ENCODE peak calls at places on chromosomes 6 and 20, in four cellular contexts. L is HepG2, H is SK-N-SH, K is K562. E is an unnamed sample.

GRCh38 chr6:127832381-127832780 is 68.5 kb downstream of the THEMIS start:
- DNase-seq in H (no peak), K (no peak), L (no peak), E (no peak)

GRCh38 chr6:131136021-131136847 is 967 bp downstream of the AKAP7 start:
- DNase-seq in L (peak; percentile 73), H (no peak), K (no peak), E (no peak)

GRCh38 chr6:6620752-6621151 is 32.2 kb downstream of the LY86 start:
- DNase-seq in H (no peak), K (no peak), L (no peak), E (no peak)

GRCh38 chr6:51814418-51814817 is 273.0 kb downstream of the PKHD1 start:
- DNase-seq in K (no peak), H (no peak), L (no peak), E (no peak)

GRCh38 chr20:33250666-33251065 is 14.9 kb downstream of the BPIFA1 start:
- DNase-seq in H (no peak), L (no peak), K (no peak), E (no peak)

GRCh38 chr6:100633096-100633766 is 168.5 kb upstream of the SIM1 start:
- DNase-seq in K (no peak), L (peak; percentile 79), H (no peak), E (no peak)

GRCh38 chr20:32585011-32585518 is at the start of gene NOL4L:
- DNase-seq in L (no peak), H (peak; percentile 81), K (peak; percentile 83), E (peak; percentile 51)

GRCh38 chr6:84623956-84624680 is 140.3 kb downstream of the TBX18 start:
- DNase-seq in H (no peak), K (no peak), L (no peak), E (no peak)

GRCh38 chr6:152746172-152746553 is 4.4 kb upstream of the VIP start:
- DNase-seq in L (peak; percentile 69), H (no peak), K (no peak), E (no peak)

GRCh38 chr6:39453236-39453635 is 130.7 kb upstream of the KCNK16 start:
- DNase-seq in K (no peak), L (no peak), H (no peak), E (no peak)

GRCh38 chr6:127971945-127972391 is 71.1 kb upstream of the THEMIS start:
- DNase-seq in K (no peak), L (peak; percentile 6), H (no peak), E (no peak)

GRCh38 chr6:135226537-135226936 is 45.4 kb downstream of the MYB start:
- DNase-seq in H (no peak), K (no peak), L (no peak), E (no peak)

GRCh38 chr6:99013145-99013544 is 65.4 kb upstream of the FBXL4 start:
- DNase-seq in H (no peak), L (no peak), K (no peak), E (no peak)

GRCh38 chr20:25540273-25540672 is 45.1 kb downstream of the NINL start:
- DNase-seq in K (no peak), L (no peak), H (no peak), E (no peak)

GRCh38 chr6:19333936-19334335 is 503.2 kb upstream of the ID4 start:
- DNase-seq in L (no peak), K (no peak), H (no peak), E (no peak)

GRCh38 chr6:140602843-140603242 is 1228.4 kb upstream of the CITED2 start:
- DNase-seq in H (no peak), L (no peak), K (no peak), E (no peak)

GRCh38 chr6:12182676-12183075 is 107.5 kb upstream of the EDN1 start:
- DNase-seq in H (no peak), L (no peak), K (no peak), E (no peak)

GRCh38 chr20:7673841-7674240 is 266.4 kb downstream of the HAO1 start:
- DNase-seq in K (no peak), L (no peak), H (no peak), E (no peak)

GRCh38 chr6:43763133-43763797 is 6.7 kb upstream of the VEGFA start:
- DNase-seq in H (no peak), K (no peak), L (no peak), E (no peak)

GRCh38 chr20:10798811-10799210 is 125.0 kb upstream of the JAG1 start:
- DNase-seq in H (no peak), K (no peak), L (no peak), E (no peak)
- TF ChIP-seq GABPA in H (no peak), K (no peak), L (no peak), E (no peak)

DNA sequence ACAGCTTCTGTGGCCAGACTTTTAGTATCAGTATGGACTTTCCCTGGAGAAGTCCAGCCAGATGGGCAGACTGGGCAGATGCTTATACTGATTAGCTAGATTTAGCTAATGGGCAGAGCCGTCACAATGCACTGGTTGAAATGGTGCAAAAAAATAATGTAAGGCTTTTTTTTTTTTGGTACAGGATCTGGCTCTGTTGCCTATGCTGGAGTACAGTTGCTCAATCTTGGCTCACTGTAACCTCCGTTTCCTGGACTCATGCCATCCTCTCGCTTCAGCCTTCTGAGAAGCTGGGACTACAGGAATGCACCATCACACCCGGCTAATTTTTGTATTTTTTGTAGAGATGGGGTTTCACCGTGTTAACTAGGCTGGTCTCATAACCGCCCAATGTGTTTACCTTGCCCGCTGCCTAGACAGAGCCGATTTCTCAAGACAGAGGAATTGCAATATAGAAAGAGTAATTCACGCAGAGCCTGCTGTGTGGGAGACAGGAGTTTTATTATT is 16.4 kb upstream of the KIFC1 start:
- DNase-seq in L (no peak), K (no peak), H (peak; percentile 63), E (peak; percentile 54)
- H3K27ac ChIP-seq in L (no peak overlapping the region), K (peak overlapping the region; percentile 72), H (no peak overlapping the region), E (no peak overlapping the region)

DNA sequence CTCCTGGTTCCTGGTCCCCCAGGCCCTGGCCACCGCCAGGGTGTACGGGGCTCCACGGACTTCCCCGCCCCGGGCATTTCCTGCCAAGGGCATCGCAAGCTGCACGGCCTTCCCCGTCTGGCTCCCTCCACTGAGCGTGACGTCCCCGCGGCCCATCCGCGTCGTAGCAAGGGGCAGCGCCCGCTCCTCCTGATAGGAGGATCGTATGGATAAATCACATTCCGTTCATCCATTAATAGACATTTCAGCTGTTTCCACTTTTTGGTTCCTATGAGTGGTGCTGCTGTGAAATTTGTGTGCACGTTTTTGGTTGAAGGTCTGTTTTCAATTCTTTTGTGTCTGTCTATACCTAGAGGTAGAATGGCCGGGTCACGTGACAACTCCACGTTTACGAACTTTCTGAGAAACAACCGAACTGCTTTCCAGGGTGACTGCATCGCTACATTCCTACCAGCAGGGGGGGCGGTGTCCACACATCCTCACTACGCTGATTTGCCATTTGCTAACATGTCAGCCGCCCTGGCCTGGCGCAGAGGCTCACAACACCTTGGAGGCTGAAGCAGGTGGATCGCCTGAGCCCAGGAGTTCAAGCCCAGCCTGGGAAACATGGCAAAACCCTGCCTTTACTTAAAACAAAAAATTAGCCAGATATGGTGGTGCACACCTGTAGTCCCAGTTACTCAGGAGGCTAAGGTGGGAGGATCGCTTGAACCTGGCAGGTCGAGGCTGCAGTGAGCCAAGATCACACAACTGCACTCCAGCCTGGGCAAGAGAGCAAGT is 37.7 kb downstream of the KCNQ2 start:
- DNase-seq in L (peak; percentile 79), H (peak; percentile 89), K (peak; percentile 83), E (peak; percentile 63)
- H3K4me3 ChIP-seq in L (no peak overlapping the region), H (peak overlapping the region; percentile 42), K (no peak overlapping the region), E (no peak overlapping the region)

GRCh38 chr6:56732517-56732916 is 89.8 kb upstream of the DST start:
- DNase-seq in H (no peak), K (no peak), L (no peak), E (no peak)

GRCh38 chr6:56734334-56734733 is 91.6 kb upstream of the DST start:
- DNase-seq in K (no peak), H (no peak), L (no peak), E (peak; percentile 13)

GRCh38 chr6:56733298-56733697 is 90.6 kb upstream of the DST start:
- DNase-seq in L (no peak), H (no peak), K (no peak), E (no peak)

GRCh38 chr6:56729719-56730118 is 87.0 kb upstream of the DST start:
- DNase-seq in L (no peak), H (no peak), K (no peak), E (no peak)

DNA sequence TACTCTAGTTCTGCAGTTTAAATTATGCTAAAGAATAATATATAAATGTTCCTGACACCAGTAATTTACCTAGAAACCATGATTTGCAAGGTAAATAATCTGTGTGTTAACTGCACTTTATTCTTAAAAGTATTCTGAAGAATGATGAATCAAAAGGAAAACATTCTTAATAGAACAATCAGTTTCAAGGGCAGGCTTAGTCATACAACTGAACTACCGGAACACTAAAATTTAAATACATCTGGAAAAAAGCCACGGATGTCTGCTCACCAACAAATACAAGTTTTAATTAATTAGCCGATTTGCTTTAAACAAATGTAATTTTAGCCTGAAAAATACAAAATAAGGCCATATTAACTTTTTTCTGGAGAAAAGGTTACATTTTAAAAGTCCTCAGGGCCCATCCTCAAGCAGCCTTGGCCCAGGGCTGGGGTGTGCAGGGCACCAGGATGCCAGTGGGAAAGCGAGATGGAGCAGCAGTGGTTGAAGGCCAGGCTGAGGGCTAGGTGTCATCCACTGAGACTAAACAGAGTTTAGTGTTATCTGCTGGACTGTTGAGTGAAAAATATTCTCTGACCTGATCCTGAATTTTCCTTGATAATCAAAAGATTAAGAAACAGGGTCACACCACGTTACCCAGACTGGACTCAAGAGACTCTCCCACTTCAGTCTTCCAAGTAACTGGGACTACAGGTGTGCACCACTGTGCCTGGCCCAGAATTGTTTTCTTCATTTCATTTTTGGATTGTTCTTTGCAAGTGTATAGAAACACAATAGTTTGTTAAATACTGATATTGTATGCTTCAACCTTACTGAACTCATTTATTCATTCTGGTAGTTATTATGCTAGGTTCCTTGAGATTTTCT is 88.2 kb upstream of the DST start:
- DNase-seq in H (no peak), L (no peak), K (no peak), E (no peak)
- TF ChIP-seq GABPA in H (no peak), L (no peak), K (no peak), E (no peak)

GRCh38 chr6:138970856-138971425 is 17.1 kb downstream of the REPS1 start:
- DNase-seq in K (no peak), H (no peak), L (no peak), E (no peak)
- H3K27ac ChIP-seq in K (no peak overlapping the region), H (peak overlapping the region; percentile 85), L (no peak overlapping the region), E (no peak overlapping the region)

DNA sequence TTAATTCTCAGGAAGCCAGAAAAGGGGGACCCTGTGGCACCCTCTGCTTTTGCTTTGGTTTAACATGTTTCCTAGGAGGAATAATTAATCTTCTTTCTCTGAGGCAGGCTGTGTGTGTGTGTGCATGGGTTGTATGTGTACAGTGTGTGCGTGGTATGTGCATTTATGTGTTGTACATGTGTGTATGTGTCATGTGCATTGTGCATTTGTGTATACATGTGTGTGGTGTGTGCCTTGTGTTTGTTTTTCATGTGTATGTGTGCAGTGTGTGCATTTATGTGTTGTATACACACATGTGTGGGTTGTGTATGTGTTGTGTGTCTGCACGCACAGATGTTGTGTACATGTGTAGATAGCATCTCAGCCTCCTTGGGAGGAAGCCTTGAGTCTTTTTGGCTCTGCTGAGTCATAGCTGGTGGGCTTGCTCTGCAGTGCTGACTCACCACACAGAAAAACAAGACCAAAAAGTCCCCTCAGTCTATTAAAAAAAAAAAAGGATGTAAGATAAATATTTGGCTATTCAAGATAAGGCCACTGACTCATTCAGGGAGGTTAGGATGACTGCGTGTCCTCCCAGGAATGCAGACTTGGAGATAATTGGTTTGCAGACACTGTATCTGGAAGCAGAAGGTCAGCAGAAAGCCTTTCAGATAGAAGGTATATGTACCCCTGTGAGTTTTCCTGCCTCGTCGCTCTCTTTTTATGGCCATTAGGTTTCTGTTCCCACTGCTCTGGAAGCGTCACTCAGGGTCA is 58.6 kb downstream of the SYNJ2 start:
- DNase-seq in L (peak; percentile 99), H (peak; percentile 52), K (peak; percentile 94), E (peak; percentile 57)
- H3K4me3 ChIP-seq in L (no peak overlapping the region), H (no peak overlapping the region), K (no peak overlapping the region), E (no peak overlapping the region)